ENCODE peak calls at places on chromosome 10, in five cellular contexts. One of them, this sample, is unnamed.

GRCh38 chr10:124798364-124798763 is 3.3 kb upstream of the ABRAXAS2 start:
- DNase-seq in activated effector memory CD4-positive, alpha-beta T cell treated with anti-CD3 and anti-CD28 coated beads, Interleukin-2, amount 50 U/mL, for 16 hours: no peak
- DNase-seq in HS-5: no peak
- DNase-seq in NCI-H1436: no peak
- DNase-seq in spleen: no peak
- DNase-seq in this sample: no peak

GRCh38 chr10:129511758-129512157 is 44.7 kb downstream of the MGMT start:
- DNase-seq in activated effector memory CD4-positive, alpha-beta T cell treated with anti-CD3 and anti-CD28 coated beads, Interleukin-2, amount 50 U/mL, for 16 hours: no peak
- DNase-seq in NCI-H1436: no peak
- DNase-seq in spleen: peak
- DNase-seq in HS-5: no peak
- DNase-seq in this sample: no peak

GRCh38 chr10:89981891-89982290 is 280.5 kb downstream of the KIF20B start:
- DNase-seq in NCI-H1436: no peak
- DNase-seq in activated effector memory CD4-positive, alpha-beta T cell treated with anti-CD3 and anti-CD28 coated beads, Interleukin-2, amount 50 U/mL, for 16 hours: no peak
- DNase-seq in spleen: no peak
- DNase-seq in HS-5: no peak
- DNase-seq in this sample: no peak

GRCh38 chr10:124642076-124642710 is 102.0 kb downstream of the FAM53B start:
- DNase-seq in HS-5: no peak
- DNase-seq in spleen: peak
- DNase-seq in activated effector memory CD4-positive, alpha-beta T cell treated with anti-CD3 and anti-CD28 coated beads, Interleukin-2, amount 50 U/mL, for 16 hours: no peak
- DNase-seq in NCI-H1436: no peak
- DNase-seq in this sample: peak

GRCh38 chr10:118953999-118954398 is 75.5 kb upstream of the NANOS1 start:
- DNase-seq in HS-5: no peak
- DNase-seq in NCI-H1436: no peak
- DNase-seq in spleen: no peak
- DNase-seq in activated effector memory CD4-positive, alpha-beta T cell treated with anti-CD3 and anti-CD28 coated beads, Interleukin-2, amount 50 U/mL, for 16 hours: no peak
- DNase-seq in this sample: no peak

GRCh38 chr10:124303662-124304418 is 114.9 kb downstream of the OAT start:
- DNase-seq in spleen: peak
- DNase-seq in HS-5: no peak
- DNase-seq in activated effector memory CD4-positive, alpha-beta T cell treated with anti-CD3 and anti-CD28 coated beads, Interleukin-2, amount 50 U/mL, for 16 hours: no peak
- DNase-seq in NCI-H1436: no peak
- DNase-seq in this sample: peak

GRCh38 chr10:78777466-78778256 is 291.1 kb upstream of the ZMIZ1 start:
- DNase-seq in HS-5: no peak
- DNase-seq in activated effector memory CD4-positive, alpha-beta T cell treated with anti-CD3 and anti-CD28 coated beads, Interleukin-2, amount 50 U/mL, for 16 hours: no peak
- DNase-seq in NCI-H1436: no peak
- DNase-seq in spleen: no peak
- DNase-seq in this sample: peak

GRCh38 chr10:74177140-74177677 is 26.2 kb downstream of the ADK start:
- DNase-seq in activated effector memory CD4-positive, alpha-beta T cell treated with anti-CD3 and anti-CD28 coated beads, Interleukin-2, amount 50 U/mL, for 16 hours: peak
- DNase-seq in spleen: peak
- DNase-seq in HS-5: no peak
- DNase-seq in NCI-H1436: no peak
- DNase-seq in this sample: peak

GRCh38 chr10:79400567-79401004 is 44.8 kb downstream of the ZCCHC24 start:
- DNase-seq in spleen: peak
- DNase-seq in activated effector memory CD4-positive, alpha-beta T cell treated with anti-CD3 and anti-CD28 coated beads, Interleukin-2, amount 50 U/mL, for 16 hours: peak
- DNase-seq in HS-5: no peak
- DNase-seq in NCI-H1436: peak
- DNase-seq in this sample: peak

GRCh38 chr10:125868372-125868975 is 12.6 kb downstream of the DHX32 start:
- DNase-seq in HS-5: peak
- DNase-seq in activated effector memory CD4-positive, alpha-beta T cell treated with anti-CD3 and anti-CD28 coated beads, Interleukin-2, amount 50 U/mL, for 16 hours: no peak
- DNase-seq in spleen: no peak
- DNase-seq in NCI-H1436: peak
- DNase-seq in this sample: no peak

GRCh38 chr10:60419249-60419648 is 29.6 kb upstream of the ANK3 start:
- DNase-seq in HS-5: no peak
- DNase-seq in activated effector memory CD4-positive, alpha-beta T cell treated with anti-CD3 and anti-CD28 coated beads, Interleukin-2, amount 50 U/mL, for 16 hours: no peak
- DNase-seq in spleen: no peak
- DNase-seq in NCI-H1436: no peak
- DNase-seq in this sample: no peak

GRCh38 chr10:71757450-71757918 is 15.8 kb downstream of the VSIR start:
- DNase-seq in HS-5: no peak
- DNase-seq in spleen: peak
- DNase-seq in activated effector memory CD4-positive, alpha-beta T cell treated with anti-CD3 and anti-CD28 coated beads, Interleukin-2, amount 50 U/mL, for 16 hours: no peak
- DNase-seq in NCI-H1436: no peak
- DNase-seq in this sample: no peak

GRCh38 chr10:78362406-78363022 is 328.9 kb downstream of the RPS24 start:
- DNase-seq in activated effector memory CD4-positive, alpha-beta T cell treated with anti-CD3 and anti-CD28 coated beads, Interleukin-2, amount 50 U/mL, for 16 hours: no peak
- DNase-seq in HS-5: no peak
- DNase-seq in spleen: peak
- DNase-seq in NCI-H1436: no peak
- DNase-seq in this sample: no peak

GRCh38 chr10:54559498-54559897 is 241.5 kb downstream of the PCDH15 start:
- DNase-seq in activated effector memory CD4-positive, alpha-beta T cell treated with anti-CD3 and anti-CD28 coated beads, Interleukin-2, amount 50 U/mL, for 16 hours: no peak
- DNase-seq in HS-5: peak
- DNase-seq in NCI-H1436: no peak
- DNase-seq in spleen: no peak
- DNase-seq in this sample: no peak

GRCh38 chr10:90959826-90960225 is 38.9 kb upstream of the ANKRD1 start:
- DNase-seq in NCI-H1436: no peak
- DNase-seq in spleen: no peak
- DNase-seq in activated effector memory CD4-positive, alpha-beta T cell treated with anti-CD3 and anti-CD28 coated beads, Interleukin-2, amount 50 U/mL, for 16 hours: no peak
- DNase-seq in HS-5: no peak
- DNase-seq in this sample: no peak

GRCh38 chr10:43305881-43306280 is 39.0 kb upstream of the RASGEF1A start:
- DNase-seq in spleen: no peak
- DNase-seq in activated effector memory CD4-positive, alpha-beta T cell treated with anti-CD3 and anti-CD28 coated beads, Interleukin-2, amount 50 U/mL, for 16 hours: peak
- DNase-seq in HS-5: peak
- DNase-seq in NCI-H1436: no peak
- DNase-seq in this sample: no peak

GRCh38 chr10:21505711-21506278 is 19.7 kb downstream of the SKIDA1 start:
- DNase-seq in NCI-H1436: no peak
- DNase-seq in HS-5: no peak
- DNase-seq in activated effector memory CD4-positive, alpha-beta T cell treated with anti-CD3 and anti-CD28 coated beads, Interleukin-2, amount 50 U/mL, for 16 hours: no peak
- DNase-seq in spleen: no peak
- DNase-seq in this sample: no peak

GRCh38 chr10:114613237-114613979 is 44.7 kb downstream of the ABLIM1 start:
- DNase-seq in HS-5: no peak
- DNase-seq in activated effector memory CD4-positive, alpha-beta T cell treated with anti-CD3 and anti-CD28 coated beads, Interleukin-2, amount 50 U/mL, for 16 hours: no peak
- DNase-seq in spleen: no peak
- DNase-seq in NCI-H1436: no peak
- DNase-seq in this sample: no peak

GRCh38 chr10:97849101-97849490 is 547 bp upstream of the GOLGA7B start:
- DNase-seq in NCI-H1436: peak
- DNase-seq in activated effector memory CD4-positive, alpha-beta T cell treated with anti-CD3 and anti-CD28 coated beads, Interleukin-2, amount 50 U/mL, for 16 hours: no peak
- DNase-seq in HS-5: no peak
- DNase-seq in spleen: peak
- DNase-seq in this sample: peak

GRCh38 chr10:64733980-64734379 is 1212.8 kb downstream of the REEP3 start:
- DNase-seq in NCI-H1436: no peak
- DNase-seq in spleen: no peak
- DNase-seq in activated effector memory CD4-positive, alpha-beta T cell treated with anti-CD3 and anti-CD28 coated beads, Interleukin-2, amount 50 U/mL, for 16 hours: no peak
- DNase-seq in HS-5: peak
- DNase-seq in this sample: no peak

GRCh38 chr10:5550621-5551530 is 26.1 kb downstream of the CALML3 start:
- DNase-seq in activated effector memory CD4-positive, alpha-beta T cell treated with anti-CD3 and anti-CD28 coated beads, Interleukin-2, amount 50 U/mL, for 16 hours: peak
- DNase-seq in HS-5: no peak
- DNase-seq in spleen: peak
- DNase-seq in NCI-H1436: no peak
- DNase-seq in this sample: peak

This sample was measured in upper lobe of right lung.